ENCODE peak calls at places on chromosomes 6 and 20, in five cellular contexts. T is upper lobe of right lung, M is lower leg skin, A is astrocyte of the cerebellum, C is K562. D is an unnamed sample.

GRCh38 chr6:2021713-2022125 is 223.7 kb downstream of the GMDS start:
- DNase-seq in T (peak; percentile 68), M (peak; percentile 80), A (peak; percentile 76), C (no peak), D (peak; percentile 64)

GRCh38 chr6:89082439-89082838 is 1.9 kb downstream of the PNRC1 start:
- DNase-seq in T (no peak), M (no peak), A (no peak), C (no peak), D (no peak)

GRCh38 chr6:135145509-135145865 is 35.6 kb upstream of the MYB start:
- DNase-seq in T (no peak), M (no peak), A (no peak), C (no peak), D (no peak)

GRCh38 chr20:33693741-33694645 is 7.8 kb upstream of the E2F1 start:
- DNase-seq in T (no peak), M (no peak), A (no peak), C (no peak), D (no peak)

GRCh38 chr20:45727044-45727443 is 4.9 kb downstream of the SPINT4 start:
- DNase-seq in T (no peak), M (no peak), A (no peak), C (no peak), D (no peak)

GRCh38 chr20:35319206-35320197 is 27.3 kb upstream of the FAM83C start:
- DNase-seq in T (no peak), M (no peak), A (no peak), C (no peak), D (peak; percentile 48)

GRCh38 chr6:46734867-46735719 is at the start of gene PLA2G7:
- DNase-seq in T (peak; percentile 71), M (no peak), A (no peak), C (no peak), D (no peak)

GRCh38 chr6:38720295-38720694 is 5.2 kb downstream of the DNAH8 start:
- DNase-seq in T (no peak), M (no peak), A (no peak), C (peak; percentile 31), D (no peak)

GRCh38 chr6:41568585-41569384 is 22.6 kb downstream of the FOXP4 start:
- DNase-seq in T (peak; percentile 82), M (no peak), A (no peak), C (no peak), D (no peak)

GRCh38 chr20:11853359-11853758 is 64.3 kb upstream of the BTBD3 start:
- DNase-seq in T (no peak), M (no peak), A (no peak), C (no peak), D (no peak)

GRCh38 chr6:10381133-10381829 is 33.6 kb downstream of the TFAP2A start:
- DNase-seq in T (no peak), M (no peak), A (no peak), C (no peak), D (no peak)

GRCh38 chr20:830011-830521 is 3.4 kb upstream of the FAM110A start:
- DNase-seq in T (peak; percentile 27), M (no peak), A (no peak), C (no peak), D (no peak)

GRCh38 chr6:35017461-35018183 is 123.5 kb downstream of the TCP11 start:
- DNase-seq in T (peak; percentile 76), M (peak; percentile 36), A (no peak), C (no peak), D (no peak)

GRCh38 chr6:169654590-169655391 is 47.0 kb downstream of the WDR27 start:
- DNase-seq in T (peak; percentile 86), M (peak; percentile 68), A (peak; percentile 48), C (no peak), D (no peak)

GRCh38 chr6:56540232-56540631 is 102.5 kb downstream of the DST start:
- DNase-seq in T (no peak), M (no peak), A (no peak), C (no peak), D (no peak)
- H3K4me3 ChIP-seq in T (peak overlapping the region; percentile 60), M (no peak overlapping the region), A (peak overlapping the region; percentile 55), C (no peak overlapping the region), D (no peak overlapping the region)

DNA sequence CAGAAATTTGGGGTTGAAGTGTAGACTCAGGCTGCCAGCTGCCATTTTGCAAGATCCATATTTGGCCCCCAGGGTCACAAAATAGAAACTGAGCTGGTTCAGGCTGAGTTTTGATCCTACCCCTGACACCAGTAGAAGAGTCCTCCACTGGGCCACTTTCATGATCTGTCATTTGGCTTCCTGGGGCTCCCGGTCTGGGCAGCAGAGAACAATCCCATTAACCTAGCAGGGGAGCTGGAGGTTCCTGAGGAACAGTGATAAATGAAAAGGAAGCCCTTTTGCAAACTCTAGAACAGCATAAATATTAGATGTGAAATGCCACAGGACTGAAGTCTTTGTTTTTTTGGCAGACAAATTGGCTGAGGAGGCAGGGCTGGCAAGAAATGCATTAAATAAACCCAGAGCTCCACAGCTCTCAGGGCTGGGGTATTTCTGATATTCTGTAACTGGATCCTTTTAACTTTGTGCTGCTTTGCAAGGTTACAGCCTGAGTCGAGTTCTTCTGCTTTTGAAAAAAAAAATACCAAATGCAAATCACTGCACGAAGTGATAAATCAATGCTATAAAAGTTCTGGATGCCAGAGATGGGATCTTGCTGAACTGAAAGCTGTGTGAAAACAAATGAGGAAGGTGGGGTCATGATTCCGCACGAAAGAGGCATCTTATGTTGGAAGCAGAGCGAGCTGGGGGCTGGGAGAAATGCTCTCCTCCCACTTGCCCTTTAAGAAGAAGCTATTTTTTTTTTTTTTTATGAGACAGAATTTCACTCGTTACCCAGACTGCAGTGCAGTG is 64.4 kb downstream of the SULF2 start:
- DNase-seq in T (no peak), M (no peak), A (no peak), C (no peak), D (no peak)
- H3K4me3 ChIP-seq in T (no peak overlapping the region), M (no peak overlapping the region), A (no peak overlapping the region), C (no peak overlapping the region), D (no peak overlapping the region)

GRCh38 chr20:62916703-62917476 is 9.4 kb downstream of the DIDO1 start:
- DNase-seq in T (no peak), M (no peak), A (no peak), C (no peak), D (no peak)
- H3K4me3 ChIP-seq in T (no peak overlapping the region), M (no peak overlapping the region), A (no peak overlapping the region), C (no peak overlapping the region), D (no peak overlapping the region)

DNA sequence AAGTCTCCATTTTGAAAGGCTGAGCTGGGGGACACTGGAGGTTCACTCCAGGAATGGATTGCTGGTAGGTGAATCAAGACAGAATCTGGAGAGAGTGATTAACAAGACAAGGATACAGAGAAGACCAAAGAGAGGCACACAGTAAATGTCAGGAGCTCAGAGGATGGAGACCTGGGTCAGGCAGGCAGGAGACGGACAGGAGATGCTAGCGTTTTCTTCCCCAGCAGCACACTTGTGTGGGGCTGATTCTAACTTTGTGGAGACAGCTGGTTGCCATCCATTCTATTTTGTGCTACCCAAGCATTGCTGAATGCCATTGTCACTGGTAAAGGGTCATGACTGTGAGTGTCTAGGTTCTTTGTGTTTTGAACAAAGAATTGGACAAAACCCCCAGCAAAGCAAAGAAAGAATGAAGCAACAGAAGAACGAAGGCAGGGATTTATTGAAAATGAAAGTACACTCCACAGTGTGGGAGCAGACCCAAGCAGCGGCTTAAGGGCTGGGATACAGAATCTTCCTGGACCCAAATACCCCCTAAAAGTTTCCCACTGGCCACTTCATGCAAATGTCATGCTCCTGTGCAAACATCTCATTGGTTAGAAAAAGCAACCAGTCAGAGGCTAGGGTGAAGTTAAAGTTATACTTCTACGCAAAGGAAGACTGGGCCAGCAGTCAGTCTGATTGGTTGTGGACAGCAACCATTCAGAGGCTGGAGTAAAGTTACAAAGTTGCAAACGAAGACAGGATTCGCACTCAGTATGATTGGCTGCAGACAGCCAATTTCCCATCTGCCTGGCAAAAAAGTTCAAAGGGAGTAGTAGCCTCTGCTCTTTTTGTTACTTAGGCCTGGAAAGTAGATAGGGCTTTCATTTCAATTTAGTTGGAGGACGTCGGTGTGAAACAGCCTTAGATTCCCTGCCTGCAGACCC is 17.5 kb downstream of the PTK7 start:
- DNase-seq in T (no peak), M (peak; percentile 59), A (no peak), C (peak; percentile 82), D (no peak)
- H3K4me3 ChIP-seq in T (peak overlapping the region; percentile 35), M (no peak overlapping the region), A (peak overlapping the region; percentile 27), C (peak overlapping the region; percentile 8), D (peak overlapping the region; percentile 12)

GRCh38 chr20:46893877-46894578 is 615 bp upstream of the EYA2 start:
- DNase-seq in T (no peak), M (no peak), A (no peak), C (no peak), D (no peak)

GRCh38 chr20:46894579-46894958 is at the start of gene EYA2:
- DNase-seq in T (no peak), M (no peak), A (no peak), C (no peak), D (no peak)

GRCh38 chr20:46897471-46897870 is 2.8 kb downstream of the EYA2 start:
- DNase-seq in T (no peak), M (no peak), A (no peak), C (no peak), D (no peak)

GRCh38 chr20:46894971-46895905 is 595 bp downstream of the EYA2 start:
- DNase-seq in T (no peak), M (no peak), A (no peak), C (no peak), D (no peak)

GRCh38 chr20:46895906-46896242 is 1.2 kb downstream of the EYA2 start:
- DNase-seq in T (no peak), M (no peak), A (no peak), C (no peak), D (no peak)
- H3K4me3 ChIP-seq in T (peak overlapping the region; percentile 26), M (no peak overlapping the region), A (no peak overlapping the region), C (no peak overlapping the region), D (no peak overlapping the region)

GRCh38 chr6:73514746-73515110 is 6.1 kb downstream of the EEF1A1 start:
- DNase-seq in T (no peak), M (no peak), A (no peak), C (peak; percentile 62), D (no peak)
- H3K4me3 ChIP-seq in T (no peak overlapping the region), M (no peak overlapping the region), A (no peak overlapping the region), C (no peak overlapping the region), D (no peak overlapping the region)

GRCh38 chr20:62475819-62476073 is at the start of gene GATA5:
- DNase-seq in T (no peak), M (no peak), A (no peak), C (no peak), D (no peak)

GRCh38 chr20:62475027-62475818 is 572 bp downstream of the GATA5 start:
- DNase-seq in T (no peak), M (no peak), A (no peak), C (no peak), D (no peak)

GRCh38 chr20:62477669-62478450 is 2.1 kb upstream of the GATA5 start:
- DNase-seq in T (no peak), M (no peak), A (no peak), C (peak; percentile 52), D (no peak)

GRCh38 chr20:62474585-62475026 is 1.2 kb downstream of the GATA5 start:
- DNase-seq in T (no peak), M (no peak), A (no peak), C (no peak), D (no peak)

GRCh38 chr20:62476074-62476838 is 461 bp upstream of the GATA5 start:
- DNase-seq in T (no peak), M (no peak), A (no peak), C (peak; percentile 71), D (no peak)
- H3K4me3 ChIP-seq in T (peak overlapping the region; percentile 46), M (no peak overlapping the region), A (no peak overlapping the region), C (peak overlapping the region; percentile 38), D (no peak overlapping the region)